ENCODE peak calls at places on chromosomes 5 and 9, in four cellular contexts. C is T-helper 22 cell, O is SK-N-MC, W is renal cortical epithelial cell. Q is an unnamed sample.
A peak's percentile ranks its signal among the peaks of the same experiment; 100 is the strongest.

GRCh38 chr5:22850981-22851380 is 2.2 kb downstream of the CDH12 start:
- DNase-seq in C (no peak), O (no peak), W (no peak), Q (no peak)

GRCh38 chr9:83097633-83098032 is 34.7 kb upstream of the RASEF start:
- DNase-seq in C (no peak), O (no peak), W (no peak), Q (no peak)

GRCh38 chr5:157245477-157245876 is 20.4 kb upstream of the CYFIP2 start:
- DNase-seq in C (no peak), O (no peak), W (peak; percentile 36), Q (no peak)

GRCh38 chr9:135065151-135065550 is 22.3 kb upstream of the OLFM1 start:
- DNase-seq in C (no peak), O (no peak), W (no peak), Q (no peak)

GRCh38 chr9:4674783-4675182 is 4.6 kb upstream of the CDC37L1 start:
- DNase-seq in C (no peak), O (no peak), W (peak; percentile 96), Q (no peak)

GRCh38 chr5:152901754-152902153 is 496.7 kb upstream of the NMUR2 start:
- DNase-seq in C (no peak), O (no peak), W (no peak), Q (no peak)

GRCh38 chr5:157748740-157749461 is 5.4 kb downstream of the LSM11 start:
- DNase-seq in C (no peak), O (no peak), W (no peak), Q (no peak)

GRCh38 chr9:694499-695154 is 146.9 kb upstream of the DMRT1 start:
- DNase-seq in C (no peak), O (no peak), W (peak; percentile 91), Q (no peak)

GRCh38 chr5:133041910-133042309 is 9.9 kb upstream of the HSPA4 start:
- DNase-seq in C (no peak), O (no peak), W (peak; percentile 52), Q (no peak)

GRCh38 chr9:38205279-38205678 is 136.3 kb upstream of the SHB start:
- DNase-seq in C (no peak), O (no peak), W (peak; percentile 53), Q (no peak)

GRCh38 chr9:124256517-124257069 is 1.2 kb upstream of the NEK6 start:
- DNase-seq in C (no peak), O (no peak), W (peak; percentile 99), Q (no peak)

GRCh38 chr5:131419877-131420276 is 156.0 kb downstream of the CDC42SE2 start:
- DNase-seq in C (no peak), O (no peak), W (no peak), Q (no peak)

GRCh38 chr9:68651280-68651893 is 53.7 kb upstream of the PIP5K1B start:
- DNase-seq in C (no peak), O (no peak), W (no peak), Q (no peak)

GRCh38 chr5:165781703-165782102 is 2276.3 kb downstream of the MAT2B start:
- DNase-seq in C (no peak), O (no peak), W (no peak), Q (no peak)

GRCh38 chr5:107415762-107416161 is 255.0 kb downstream of the EFNA5 start:
- DNase-seq in C (no peak), O (no peak), W (peak; percentile 41), Q (no peak)

GRCh38 chr5:220008-220407 is 1.9 kb downstream of the SDHA start:
- DNase-seq in C (no peak), O (no peak), W (peak; percentile 40), Q (no peak)

GRCh38 chr5:175415303-175415702 is 28.7 kb downstream of the DRD1 start:
- DNase-seq in C (no peak), O (no peak), W (no peak), Q (no peak)

GRCh38 chr5:134248271-134248670 is 22.4 kb upstream of the PPP2CA start:
- DNase-seq in C (no peak), O (no peak), W (no peak), Q (no peak)

GRCh38 chr5:133992429-133993151 is 12.2 kb downstream of the VDAC1 start:
- DNase-seq in C (no peak), O (no peak), W (no peak), Q (no peak)

GRCh38 chr9:130770679-130771442 is 64.2 kb upstream of the ABL1 start:
- DNase-seq in C (no peak), O (peak; percentile 69), W (peak; percentile 68), Q (no peak)

GRCh38 chr5:74682636-74683035 is 2.4 kb upstream of the HEXB start:
- DNase-seq in C (no peak), O (no peak), W (no peak), Q (no peak)

GRCh38 chr5:160133071-160133917 is 14.0 kb upstream of the PWWP2A start:
- DNase-seq in C (no peak), O (no peak), W (peak; percentile 62), Q (no peak)

GRCh38 chr9:73132034-73132776 is 19.5 kb upstream of the ANXA1 start:
- DNase-seq in C (peak; percentile 65), O (peak; percentile 93), W (peak; percentile 87), Q (no peak)

GRCh38 chr5:14505310-14506140 is 76.1 kb upstream of the OTULINL start:
- DNase-seq in C (no peak), O (no peak), W (no peak), Q (no peak)

GRCh38 chr5:150488519-150489357 is 19.2 kb upstream of the NDST1 start:
- DNase-seq in C (no peak), O (no peak), W (peak; percentile 57), Q (no peak)

GRCh38 chr9:72560086-72560485 is 38.7 kb downstream of the TMC1 start:
- DNase-seq in C (no peak), O (no peak), W (no peak), Q (no peak)

GRCh38 chr9:83959061-83959460 is 21.0 kb downstream of the HNRNPK start:
- DNase-seq in C (no peak), O (no peak), W (peak; percentile 97), Q (no peak)

GRCh38 chr5:127976991-127977717 is 106.4 kb upstream of the SLC12A2 start:
- DNase-seq in C (no peak), O (no peak), W (no peak), Q (no peak)

GRCh38 chr5:107985144-107985543 is 314.4 kb upstream of the EFNA5 start:
- DNase-seq in C (no peak), O (no peak), W (peak; percentile 51), Q (no peak)

GRCh38 chr5:128881609-128882008 is 83.7 kb upstream of the SLC27A6 start:
- DNase-seq in C (no peak), O (no peak), W (no peak), Q (no peak)

GRCh38 chr9:71980266-71981018 is 69.0 kb downstream of the C9orf85 start:
- DNase-seq in C (no peak), O (no peak), W (no peak), Q (no peak)